ENCODE peak calls at places on chromosomes 13 and 19, in eight cellular contexts. H, U, N, R, T, E, O and X are unnamed samples.
A peak's percentile ranks its signal among the peaks of the same experiment; 100 is the strongest.

GRCh38 chr13:76836311-76836710 is 49.9 kb downstream of the KCTD12 start:
- DNase-seq in H (no peak), R (no peak), O (no peak), U (no peak), N (no peak), T (no peak), E (no peak), X (no peak)

GRCh38 chr13:76000131-76000530 is 364.0 kb downstream of the LMO7 start:
- DNase-seq in T (no peak), H (no peak), O (no peak), U (no peak), R (no peak), E (no peak), N (no peak), X (no peak)

GRCh38 chr19:16801599-16801998 is 27.6 kb upstream of the SIN3B start:
- DNase-seq in U (peak; percentile 8), H (peak; percentile 46), T (no peak), E (peak; percentile 34), R (no peak), O (no peak), N (no peak), X (no peak)

GRCh38 chr19:18379803-18380747 is 5.9 kb upstream of the GDF15 start:
- DNase-seq in T (peak; percentile 86), R (no peak), H (peak; percentile 100), O (no peak), N (no peak), U (no peak), E (peak; percentile 51), X (no peak)

GRCh38 chr13:108508263-108508662 is 121.1 kb upstream of the MYO16 start:
- DNase-seq in H (no peak), U (no peak), O (no peak), T (no peak), N (peak; percentile 39), R (no peak), E (peak; percentile 59), X (no peak)

GRCh38 chr13:113164492-113164891 is 6.0 kb downstream of the PROZ start:
- DNase-seq in T (no peak), H (no peak), R (no peak), E (no peak), O (no peak), N (no peak), U (no peak), X (no peak)

GRCh38 chr19:49553451-49554271 is 25.9 kb downstream of the RCN3 start:
- DNase-seq in H (no peak), T (no peak), E (peak; percentile 96), R (no peak), U (no peak), O (no peak), N (no peak), X (no peak)

GRCh38 chr13:110137677-110138008 is 169.3 kb downstream of the COL4A1 start:
- DNase-seq in R (no peak), U (peak; percentile 69), N (peak; percentile 83), H (no peak), O (no peak), T (no peak), E (no peak), X (no peak)

GRCh38 chr19:51637362-51637978 is 7.3 kb upstream of the SIGLEC5 start:
- DNase-seq in O (no peak), R (no peak), N (peak; percentile 33), H (no peak), E (no peak), U (peak; percentile 42), T (no peak), X (no peak)

GRCh38 chr19:38209671-38210457 is 14.2 kb downstream of the DPF1 start:
- DNase-seq in E (no peak), T (peak; percentile 26), O (no peak), N (peak; percentile 79), R (no peak), U (no peak), H (no peak), X (no peak)

GRCh38 chr13:37602743-37603381 is 4.3 kb upstream of the POSTN start:
- DNase-seq in T (no peak), U (peak; percentile 0), N (peak; percentile 3), E (peak; percentile 41), O (no peak), R (no peak), H (no peak), X (no peak)

GRCh38 chr19:45913874-45914830 is at the start of gene NANOS2:
- DNase-seq in E (no peak), O (no peak), N (no peak), T (no peak), U (peak; percentile 23), H (no peak), R (peak; percentile 45), X (no peak)

GRCh38 chr19:29855087-29855486 is 43.3 kb downstream of the CCNE1 start:
- DNase-seq in T (no peak), R (no peak), U (no peak), N (no peak), O (no peak), H (no peak), E (no peak), X (no peak)

GRCh38 chr19:18647807-18648206 is 11.0 kb downstream of the KLHL26 start:
- DNase-seq in H (no peak), T (no peak), O (no peak), R (no peak), E (no peak), N (no peak), U (no peak), X (no peak)

GRCh38 chr13:110354209-110354627 is 47.1 kb downstream of the COL4A2 start:
- DNase-seq in E (no peak), O (no peak), N (no peak), T (no peak), U (no peak), R (no peak), H (peak; percentile 48), X (no peak)

GRCh38 chr13:25733696-25734435 is 317.9 kb downstream of the SHISA2 start:
- DNase-seq in T (no peak), N (no peak), O (no peak), H (no peak), U (no peak), E (no peak), R (no peak), X (no peak)

GRCh38 chr19:19661675-19662251 is 1.7 kb downstream of the ATP13A1 start:
- DNase-seq in E (no peak), T (no peak), O (no peak), N (peak; percentile 60), R (no peak), U (peak; percentile 97), H (no peak), X (no peak)

GRCh38 chr19:19662866-19663291 is 597 bp downstream of the ATP13A1 start:
- DNase-seq in H (no peak), E (no peak), O (no peak), U (no peak), T (no peak), R (no peak), N (no peak), X (no peak)

GRCh38 chr19:19662344-19662743 is 1.1 kb downstream of the ATP13A1 start:
- DNase-seq in O (no peak), N (no peak), E (no peak), H (no peak), R (no peak), T (no peak), U (peak; percentile 46), X (no peak)

GRCh38 chr19:19661141-19661674 is 2.3 kb downstream of the ATP13A1 start:
- DNase-seq in U (no peak), O (no peak), R (no peak), N (no peak), E (no peak), H (no peak), T (no peak), X (no peak)

DNA sequence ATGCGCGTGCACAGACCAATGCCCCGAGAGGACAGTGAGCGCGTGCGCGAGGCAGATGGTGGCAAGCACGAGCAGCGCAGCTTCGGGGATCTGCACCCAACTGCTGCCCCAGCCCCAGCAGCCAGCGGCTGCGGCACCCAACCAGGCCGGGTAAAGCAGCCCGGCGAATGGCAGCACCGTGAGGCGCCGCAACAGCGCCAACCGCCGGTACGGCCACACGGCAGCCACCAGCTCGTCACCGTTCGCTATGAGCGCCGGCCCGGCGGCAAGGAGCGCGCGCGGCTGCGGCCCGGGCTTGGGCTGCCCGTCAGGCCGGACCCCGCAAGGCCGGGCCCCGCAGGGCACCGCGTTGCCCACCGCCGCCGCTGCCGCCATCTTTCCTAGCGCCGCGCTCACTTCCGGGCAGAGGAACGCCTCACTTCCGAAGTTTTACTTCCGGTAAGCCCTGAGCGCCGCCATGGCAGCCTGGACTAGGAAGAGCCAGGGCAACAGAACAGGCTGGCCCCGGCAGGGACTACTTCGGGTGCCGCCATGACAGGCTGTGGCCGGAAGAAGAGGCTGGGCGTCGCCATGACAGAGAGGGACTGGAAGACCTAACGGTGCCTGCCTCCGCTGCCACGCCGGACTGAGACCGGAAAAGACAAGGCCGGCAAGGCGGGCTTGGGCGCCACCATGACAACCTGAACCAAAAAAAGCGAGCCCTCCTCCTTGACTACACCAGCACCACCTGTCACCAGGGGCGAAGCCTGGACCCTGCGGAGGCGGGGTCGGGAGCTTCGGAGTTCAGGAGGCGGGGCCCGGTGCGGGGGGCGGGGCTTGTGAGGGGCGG is at the start of gene ATP13A1:
- DNase-seq in T (peak; percentile 90), U (peak; percentile 99), N (peak; percentile 95), R (peak; percentile 87), E (peak; percentile 99), O (peak; percentile 83), H (peak; percentile 96), X (peak; percentile 95)
- TF ChIP-seq CTCF in T (peak; percentile 12), U (peak; percentile 27), N (peak; percentile 18), R (peak; percentile 40), E (no peak), O (no peak), H (no peak), X (peak; percentile 39)

DNA sequence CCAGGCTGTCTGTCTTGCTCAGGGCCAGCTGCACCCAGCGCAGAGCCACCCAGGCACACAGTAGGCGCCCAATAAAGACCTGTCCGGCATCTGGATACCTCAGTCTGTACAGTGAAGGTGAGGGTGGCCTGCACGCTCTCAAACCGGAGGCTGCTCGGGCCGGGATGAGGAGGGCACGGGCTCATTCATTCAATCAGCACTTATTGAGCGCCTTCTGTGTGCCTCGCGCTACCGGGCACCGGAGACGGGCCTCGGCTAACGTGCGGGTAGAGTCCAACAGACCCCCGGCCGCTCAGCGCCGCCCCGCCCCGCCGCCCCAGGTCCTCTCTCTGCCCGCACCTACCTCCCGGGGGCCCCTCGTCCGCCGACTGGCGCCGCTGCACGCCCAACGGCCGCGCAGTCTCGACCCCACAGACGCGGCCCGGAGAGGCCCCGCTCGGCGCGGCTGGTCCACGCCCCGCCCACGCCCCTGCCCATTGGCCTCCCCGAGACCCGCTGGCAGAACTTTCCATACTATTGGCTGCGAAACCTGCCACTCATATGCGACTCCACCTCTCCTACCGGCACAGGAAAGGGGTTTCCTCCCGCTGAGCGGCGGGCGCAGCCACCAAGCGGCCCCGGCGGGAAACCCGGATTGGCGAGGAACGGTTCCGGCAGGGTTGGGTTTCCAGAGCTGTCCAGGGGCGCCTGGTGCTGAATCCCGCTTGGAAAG is at the start of gene SLC39A3:
- DNase-seq in U (peak; percentile 100), O (peak; percentile 100), T (peak; percentile 96), H (peak; percentile 85), N (peak; percentile 100), R (peak; percentile 100), E (peak; percentile 99), X (peak; percentile 100)
- TF ChIP-seq CTCF in U (no peak), O (no peak), T (peak; percentile 35), H (no peak), N (no peak), R (peak; percentile 15), E (no peak), X (peak; percentile 32)

GRCh38 chr19:47272448-47273312 is 2.0 kb upstream of the INAFM1 start:
- DNase-seq in R (no peak), E (no peak), N (no peak), T (peak; percentile 33), H (no peak), U (no peak), O (no peak), X (no peak)
- TF ChIP-seq CTCF in R (no peak), E (no peak), N (no peak), T (no peak), H (no peak), U (no peak), O (no peak), X (peak; percentile 29)

GRCh38 chr13:79056706-79057105 is 349.3 kb downstream of the RBM26 start:
- DNase-seq in R (no peak), T (no peak), U (peak; percentile 24), H (no peak), O (no peak), N (no peak), E (no peak), X (no peak)
- TF ChIP-seq CTCF in R (peak; percentile 29), T (no peak), U (peak; percentile 38), H (no peak), O (no peak), N (peak; percentile 19), E (no peak), X (peak; percentile 46)